ENCODE peak calls at places on chromosomes 11 and 22, in five cellular contexts. P, A, I, T and V are unnamed samples.

GRCh38 chr11:19345848-19346681 is 105.3 kb upstream of the E2F8 start:
- DNase-seq in P (no peak), A (no peak), I (peak), T (no peak), V (no peak)

GRCh38 chr11:84524422-84525051 is 1102.6 kb downstream of the DLG2 start:
- DNase-seq in P (peak), A (no peak), I (no peak), T (no peak), V (peak)

GRCh38 chr11:1086171-1087102 is 11.8 kb downstream of the MUC2 start:
- DNase-seq in P (no peak), A (no peak), I (no peak), T (no peak), V (no peak)

GRCh38 chr22:23862103-23862502 is 4.4 kb downstream of the SLC2A11 start:
- DNase-seq in P (no peak), A (peak), I (peak), T (peak), V (peak)

GRCh38 chr22:49626361-49627216 is 201.1 kb downstream of the BRD1 start:
- DNase-seq in P (no peak), A (no peak), I (no peak), T (no peak), V (no peak)

GRCh38 chr11:8747173-8747572 is 64.6 kb downstream of the RPL27A start:
- DNase-seq in P (no peak), A (no peak), I (no peak), T (no peak), V (no peak)

GRCh38 chr11:57116654-57117053 is 65.1 kb upstream of the LRRC55 start:
- DNase-seq in P (peak), A (peak), I (peak), T (peak), V (no peak)

GRCh38 chr11:84355911-84356310 is 1069.7 kb upstream of the CCDC90B start:
- DNase-seq in P (no peak), A (no peak), I (no peak), T (no peak), V (no peak)

GRCh38 chr11:121138259-121138658 is 37.2 kb downstream of the TECTA start:
- DNase-seq in P (no peak), A (no peak), I (no peak), T (no peak), V (no peak)

GRCh38 chr22:36017661-36018091 is 10.9 kb downstream of the RBFOX2 start:
- DNase-seq in P (no peak), A (peak), I (no peak), T (no peak), V (peak)

GRCh38 chr11:76495017-76495416 is 50.2 kb downstream of the EMSY start:
- DNase-seq in P (no peak), A (no peak), I (no peak), T (no peak), V (no peak)

GRCh38 chr11:119318240-119319135 is 1.6 kb upstream of the MCAM start:
- DNase-seq in P (peak), A (peak), I (peak), T (no peak), V (no peak)

GRCh38 chr11:118715837-118716260 is 36.4 kb upstream of the TREH start:
- DNase-seq in P (no peak), A (no peak), I (no peak), T (no peak), V (peak)

GRCh38 chr22:45757068-45757467 is 85.4 kb downstream of the ATXN10 start:
- DNase-seq in P (no peak), A (no peak), I (no peak), T (no peak), V (no peak)

GRCh38 chr11:134101292-134101691 is 32.4 kb downstream of the JAM3 start:
- DNase-seq in P (no peak), A (no peak), I (no peak), T (no peak), V (no peak)

GRCh38 chr22:22745225-22746060 is 101.0 kb downstream of the GGTLC2 start:
- DNase-seq in P (no peak), A (no peak), I (peak), T (no peak), V (no peak)